ENCODE peak calls at places on chromosomes 16 and 17, in eight cellular contexts. T is CD8-positive, alpha-beta T cell; M is GM04504; L is AG09319; Z is RWPE1; G is activated CD8-positive, alpha-beta T cell treated with anti-CD3 and anti-CD28 coated beads for 36 hours; Y is hypothalamus; P is nucleus accumbens. U is an unnamed sample.

GRCh38 chr17:19412984-19413383 is 2.0 kb downstream of the RNF112 start:
- DNase-seq in Z (no peak), P (no peak), Y (no peak), L (no peak), G (no peak), M (no peak), T (no peak), U (no peak)

GRCh38 chr17:17944253-17944652 is 27.9 kb downstream of the TOM1L2 start:
- DNase-seq in Z (no peak), T (no peak), L (no peak), M (no peak), G (no peak), Y (no peak), P (no peak), U (peak; percentile 44)

GRCh38 chr16:84461029-84461415 is 43.4 kb downstream of the MEAK7 start:
- DNase-seq in Z (no peak), M (no peak), L (no peak), G (no peak), P (no peak), Y (no peak), T (no peak), U (no peak)

GRCh38 chr16:56102159-56102798 is 89.0 kb upstream of the GNAO1 start:
- DNase-seq in G (no peak), M (no peak), L (no peak), T (no peak), Y (peak; percentile 53), Z (no peak), P (peak; percentile 20), U (peak; percentile 33)

GRCh38 chr17:43813386-43813785 is 19.6 kb downstream of the MPP3 start:
- DNase-seq in G (no peak), T (no peak), Z (no peak), Y (no peak), M (no peak), P (no peak), L (no peak), U (no peak)

GRCh38 chr17:4948997-4949320 is 629 bp upstream of the PFN1 start:
- DNase-seq in G (peak; percentile 85), M (peak; percentile 84), Z (peak; percentile 90), T (peak; percentile 61), P (peak; percentile 64), Y (peak; percentile 61), L (peak; percentile 75), U (peak; percentile 69)

GRCh38 chr17:65027305-65027704 is 29.2 kb downstream of the GNA13 start:
- DNase-seq in T (peak; percentile 49), P (no peak), L (no peak), Y (no peak), M (no peak), G (peak; percentile 79), Z (peak; percentile 83), U (no peak)

GRCh38 chr17:52298881-52299280 is 140.4 kb upstream of the CA10 start:
- DNase-seq in M (no peak), P (no peak), L (no peak), Y (no peak), Z (no peak), G (no peak), T (no peak), U (no peak)

GRCh38 chr16:88464447-88465318 is 11.6 kb downstream of the ZFPM1 start:
- DNase-seq in Z (no peak), M (no peak), Y (no peak), G (no peak), L (no peak), P (no peak), T (no peak), U (no peak)

GRCh38 chr17:58411408-58411894 is 5.9 kb downstream of the RNF43 start:
- DNase-seq in P (no peak), L (no peak), T (no peak), Y (no peak), G (no peak), Z (no peak), M (no peak), U (no peak)

GRCh38 chr16:66927012-66927436 is 1.7 kb upstream of the RRAD start:
- DNase-seq in Z (peak; percentile 61), P (no peak), L (peak; percentile 60), G (no peak), Y (no peak), M (peak; percentile 83), T (no peak), U (no peak)